ENCODE peak calls at places on chromosomes 16 and 17, in ten cellular contexts. D is colonic mucosa, V is progenitor cell of endocrine pancreas, X is omental fat pad, Q is AG10803, E is esophagus muscularis mucosa, L is SK-N-SH, Y is endodermal cell, K is breast epithelium, M is nephron progenitor cell. S is an unnamed sample.

GRCh38 chr16:3949946-3950342 is 69.4 kb upstream of the CREBBP start:
- DNase-seq in Q (peak; percentile 25), V (no peak), E (no peak), X (no peak), Y (no peak), D (no peak), L (no peak), K (no peak), M (no peak), S (no peak)

GRCh38 chr17:19304209-19304608 is 58.3 kb downstream of the B9D1 start:
- DNase-seq in V (no peak), K (no peak), M (no peak), E (no peak), Y (peak; percentile 36), L (no peak), X (no peak), D (peak; percentile 65), Q (peak; percentile 46), S (no peak)

GRCh38 chr16:2774161-2774891 is 2.8 kb downstream of the ELOB start:
- DNase-seq in M (no peak), K (no peak), D (no peak), X (no peak), Y (no peak), L (no peak), Q (no peak), E (no peak), V (no peak), S (no peak)

GRCh38 chr17:5555254-5555653 is 29.1 kb downstream of the NLRP1 start:
- DNase-seq in L (no peak), X (no peak), Q (peak; percentile 41), V (no peak), D (no peak), K (no peak), M (no peak), Y (no peak), E (peak; percentile 66), S (no peak)

GRCh38 chr17:48545539-48545938 is 630 bp upstream of the HOXB2 start:
- DNase-seq in L (no peak), X (no peak), V (no peak), Y (no peak), E (no peak), Q (no peak), K (no peak), D (no peak), M (no peak), S (no peak)

GRCh38 chr17:57629470-57629869 is 115.6 kb downstream of the CCDC182 start:
- DNase-seq in L (no peak), M (no peak), X (no peak), D (no peak), E (no peak), V (no peak), Q (peak; percentile 11), Y (no peak), K (no peak), S (no peak)

GRCh38 chr16:4328580-4329353 is 12.9 kb downstream of the GLIS2 start:
- DNase-seq in D (no peak), Q (no peak), X (no peak), K (no peak), Y (no peak), V (no peak), M (no peak), L (peak; percentile 47), E (no peak), S (no peak)

GRCh38 chr16:68520649-68521086 is 18.4 kb upstream of the ZFP90 start:
- DNase-seq in X (peak; percentile 83), Q (peak; percentile 65), E (peak; percentile 94), K (peak; percentile 90), V (peak; percentile 82), L (peak; percentile 94), Y (peak; percentile 97), D (peak; percentile 90), M (peak; percentile 90), S (peak; percentile 90)

GRCh38 chr17:78774956-78775571 is 7.0 kb downstream of the CYTH1 start:
- DNase-seq in Q (no peak), K (no peak), M (no peak), V (no peak), X (no peak), D (no peak), E (no peak), Y (peak; percentile 57), L (no peak), S (no peak)

GRCh38 chr17:78767806-78768205 is 14.3 kb downstream of the CYTH1 start:
- DNase-seq in X (no peak), M (no peak), Q (no peak), L (no peak), K (no peak), V (no peak), E (no peak), D (no peak), Y (no peak), S (no peak)

GRCh38 chr17:78774456-78774855 is 7.6 kb downstream of the CYTH1 start:
- DNase-seq in V (no peak), M (no peak), E (no peak), X (no peak), Q (no peak), D (no peak), L (no peak), K (no peak), Y (no peak), S (no peak)

GRCh38 chr17:78769200-78769773 is 12.8 kb downstream of the CYTH1 start:
- DNase-seq in E (no peak), K (no peak), M (no peak), Q (no peak), X (no peak), L (no peak), Y (peak; percentile 57), D (no peak), V (no peak), S (no peak)

DNA sequence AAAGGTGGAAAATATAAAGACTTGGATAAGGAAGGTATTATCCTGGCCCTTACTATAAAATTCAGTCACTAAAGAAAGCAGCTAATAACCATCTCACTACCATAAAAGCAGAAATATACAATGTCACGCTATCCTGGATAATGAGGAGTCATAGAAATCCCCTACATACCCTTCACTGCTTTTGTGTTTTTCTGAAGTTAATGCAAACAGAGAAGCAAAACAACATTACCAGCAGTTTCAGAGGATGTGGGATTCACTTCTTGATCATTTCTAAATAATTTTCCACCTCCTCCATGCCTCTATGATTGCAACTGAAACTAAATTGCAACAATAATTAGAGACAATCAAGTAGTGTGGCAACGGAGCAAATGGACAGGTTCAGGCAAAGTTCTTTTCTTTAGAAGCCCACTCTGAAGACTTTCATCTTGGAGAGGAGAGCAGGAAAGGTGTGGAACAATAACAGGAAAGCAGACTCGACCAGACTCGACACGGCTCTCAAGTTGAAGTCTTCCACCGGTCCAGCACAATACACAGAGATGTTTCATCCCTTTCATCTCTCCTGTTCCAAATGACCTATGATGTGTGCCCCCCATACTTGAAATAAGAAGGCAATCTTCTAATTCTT is 10.2 kb downstream of the CYTH1 start:
- DNase-seq in Y (no peak), X (no peak), M (no peak), Q (no peak), D (no peak), E (no peak), K (no peak), V (no peak), L (no peak), S (no peak)
- TF ChIP-seq CTCF in Y (no peak), X (no peak), M (no peak), Q (no peak), D (no peak), E (no peak), K (no peak), V (no peak), L (no peak), S (no peak)

DNA sequence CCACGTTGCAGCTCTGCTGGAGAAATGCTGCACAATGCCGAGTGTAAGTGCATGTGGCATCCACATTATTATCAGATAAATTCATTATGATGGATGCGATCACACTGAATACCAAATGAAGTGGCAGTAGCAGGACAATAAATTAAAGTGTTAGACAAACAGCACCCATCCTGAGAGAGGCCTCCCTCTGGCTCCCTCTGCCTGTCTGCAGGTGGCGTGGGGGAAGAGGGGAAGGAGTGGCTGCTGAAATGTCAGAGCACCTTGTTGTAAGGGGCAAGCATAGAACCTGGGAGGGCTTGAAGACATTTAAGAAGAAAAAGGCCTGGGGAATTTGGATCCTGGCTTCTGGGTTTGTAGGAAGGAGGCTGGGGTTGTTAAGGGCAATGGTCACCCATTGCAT is 324.1 kb downstream of the HAPSTR1 start:
- DNase-seq in E (no peak), Y (peak; percentile 58), K (no peak), D (no peak), X (no peak), L (no peak), V (no peak), Q (no peak), M (no peak), S (no peak)
- TF ChIP-seq CTCF in E (no peak), Y (peak; percentile 60), K (no peak), D (no peak), X (no peak), L (no peak), V (no peak), Q (no peak), M (no peak), S (no peak)

GRCh38 chr16:30033270-30033669 is 2.2 kb upstream of the TLCD3B start:
- DNase-seq in Y (no peak), V (no peak), Q (no peak), X (no peak), E (no peak), K (no peak), D (no peak), M (no peak), L (no peak), S (no peak)

GRCh38 chr16:30030011-30030685 is 923 bp downstream of the TLCD3B start:
- DNase-seq in Y (no peak), V (no peak), E (no peak), K (no peak), L (peak; percentile 63), Q (no peak), X (no peak), M (no peak), D (no peak), S (no peak)

GRCh38 chr16:30031477-30031918 is 427 bp upstream of the TLCD3B start:
- DNase-seq in Y (peak; percentile 70), M (no peak), D (no peak), Q (no peak), V (no peak), K (no peak), X (no peak), L (no peak), E (no peak), S (no peak)

GRCh38 chr16:30030841-30031413 is at the start of gene TLCD3B:
- DNase-seq in Q (no peak), M (peak; percentile 51), K (no peak), Y (peak; percentile 81), X (no peak), E (no peak), L (peak; percentile 80), D (no peak), V (no peak), S (no peak)

GRCh38 chr16:30032083-30032819 is 1.2 kb upstream of the TLCD3B start:
- DNase-seq in D (peak; percentile 61), L (peak; percentile 83), E (no peak), X (no peak), M (peak; percentile 78), V (peak; percentile 48), K (no peak), Y (peak; percentile 93), Q (peak; percentile 58), S (no peak)
- TF ChIP-seq CTCF in D (peak; percentile 65), L (peak; percentile 90), E (peak; percentile 42), X (no peak), M (peak; percentile 78), V (peak; percentile 77), K (no peak), Y (peak; percentile 91), Q (peak; percentile 84), S (peak; percentile 89)

DNA sequence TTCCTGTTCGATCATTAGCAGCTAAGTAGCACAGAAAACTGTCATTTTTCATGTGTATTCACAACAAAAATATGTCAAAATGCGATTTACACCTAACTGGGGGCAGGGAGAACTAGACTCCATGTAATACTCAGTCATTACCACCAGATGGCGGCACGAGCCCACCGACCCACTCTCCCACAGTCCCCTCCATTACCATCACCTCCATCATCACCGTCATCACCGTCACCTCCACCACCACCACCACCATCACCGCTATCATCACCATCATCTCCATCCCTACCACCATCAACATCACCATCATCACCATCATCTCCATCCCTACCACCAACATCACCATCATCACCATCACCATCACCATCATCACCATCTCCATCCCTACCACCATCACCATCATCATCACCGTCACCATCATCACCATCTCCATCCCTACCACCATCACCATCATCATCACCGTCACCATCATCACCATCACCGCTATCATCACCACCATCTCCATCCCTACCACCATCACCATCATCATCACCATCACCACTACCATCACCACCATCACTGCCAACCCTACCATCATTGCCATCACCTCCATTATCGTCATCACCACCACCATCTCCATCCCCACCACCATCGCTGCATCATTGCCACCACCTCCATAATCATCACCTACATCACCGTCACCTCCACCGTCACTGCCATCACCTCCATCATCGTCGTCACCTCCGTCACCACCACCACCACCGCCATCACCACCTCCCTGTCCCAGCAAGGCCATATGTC is 14.4 kb downstream of the NDUFAF8 start:
- DNase-seq in X (peak; percentile 39), K (no peak), M (peak; percentile 67), E (no peak), L (peak; percentile 92), Q (peak; percentile 23), D (peak; percentile 55), Y (peak; percentile 85), V (no peak), S (no peak)
- TF ChIP-seq CTCF in X (no peak), K (peak; percentile 95), M (peak; percentile 75), E (peak; percentile 92), L (peak; percentile 92), Q (peak; percentile 73), D (peak; percentile 70), Y (peak; percentile 89), V (peak; percentile 77), S (peak; percentile 87)